ENCODE peak calls at places on chromosomes 3 and 15, in eight cellular contexts. W is cardiac muscle cell; U is right cardiac atrium; O is kidney; X is NT2/D1; I is endodermal cell; P is left ventricle myocardium inferior; Q is naive thymus-derived CD4-positive, alpha-beta T cell. G is an unnamed sample. For H3K9me3, the result is how much of the 10 kb centered on the place peaks cover.

GRCh38 chr3:90221900-90222299 is 1114.5 kb downstream of the EPHA3 start:
- DNase-seq in W (no peak), U (no peak), O (no peak), X (no peak), I (no peak), P (no peak), Q (no peak), G (no peak)

GRCh38 chr15:30901889-30902288 is 1.8 kb upstream of the FAN1 start:
- DNase-seq in W (no peak), U (no peak), O (no peak), X (no peak), I (no peak), P (no peak), Q (no peak), G (no peak)

GRCh38 chr3:156511987-156512677 is 42.8 kb downstream of the SSR3 start:
- DNase-seq in W (no peak), U (no peak), O (no peak), X (no peak), I (no peak), P (no peak), Q (no peak), G (no peak)

GRCh38 chr15:100783296-100783695 is 96.3 kb upstream of the ALDH1A3 start:
- DNase-seq in W (no peak), U (no peak), O (no peak), X (no peak), I (peak), P (no peak), Q (no peak), G (no peak)

GRCh38 chr15:90571063-90571541 is 41.4 kb downstream of the CRTC3 start:
- DNase-seq in W (no peak), U (peak), O (no peak), X (no peak), I (no peak), P (peak), Q (no peak), G (peak)

GRCh38 chr3:34312684-34313083 is 514.3 kb downstream of the PDCD6IP start:
- DNase-seq in W (no peak), U (no peak), O (no peak), X (no peak), I (peak), P (no peak), Q (no peak), G (no peak)

GRCh38 chr3:48299746-48300361 is 33.6 kb downstream of the SPINK8 start:
- DNase-seq in W (no peak), U (no peak), O (no peak), X (no peak), I (no peak), P (no peak), Q (no peak), G (no peak)

GRCh38 chr3:159260049-159260662 is 458.3 kb downstream of the MFSD1 start:
- DNase-seq in W (peak), U (peak), O (no peak), X (peak), I (peak), P (no peak), Q (no peak), G (peak)

GRCh38 chr3:141368062-141368924 is at the start of gene ZBTB38:
- DNase-seq in W (peak), U (peak), O (peak), X (peak), I (peak), P (peak), Q (peak), G (peak)

GRCh38 chr3:107838196-107838595 is 252.6 kb downstream of the CD47 start:
- DNase-seq in W (no peak), U (no peak), O (no peak), X (no peak), I (no peak), P (no peak), Q (no peak), G (no peak)

GRCh38 chr3:48927928-48928327 is 9.3 kb downstream of the ARIH2 start:
- DNase-seq in W (no peak), U (no peak), O (no peak), X (no peak), I (no peak), P (no peak), Q (no peak), G (no peak)

GRCh38 chr15:90959028-90959595 is 4.4 kb downstream of the RCCD1 start:
- DNase-seq in W (no peak), U (no peak), O (peak), X (no peak), I (no peak), P (no peak), Q (no peak), G (no peak)

GRCh38 chr3:31462050-31462569 is 70.6 kb upstream of the STT3B start:
- DNase-seq in W (no peak), U (no peak), O (no peak), X (no peak), I (peak), P (no peak), Q (no peak), G (no peak)

GRCh38 chr15:94930441-94930840 is 699.1 kb downstream of the MCTP2 start:
- DNase-seq in W (no peak), U (no peak), O (no peak), X (no peak), I (no peak), P (no peak), Q (no peak), G (no peak)

GRCh38 chr3:56926513-56927282 is 124.9 kb upstream of the ARHGEF3 start:
- DNase-seq in W (no peak), U (no peak), O (no peak), X (no peak), I (no peak), P (no peak), Q (no peak), G (no peak)

GRCh38 chr3:71584216-71585061 is 911 bp upstream of the FOXP1 start:
- DNase-seq in W (peak), U (peak), O (peak), X (peak), I (peak), P (peak), Q (peak), G (peak)

GRCh38 chr3:42501681-42502428 is 588 bp upstream of the VIPR1 start:
- DNase-seq in W (peak), U (peak), O (peak), X (no peak), I (peak), P (peak), Q (peak), G (no peak)
- H3K4me3 ChIP-seq in W (peak), U (peak), O (peak), X (peak), I (peak), P (peak), Q (peak), G (no peak)

GRCh38 chr15:86493884-86494283 is 414.2 kb downstream of the AGBL1 start:
- DNase-seq in W (no peak), U (no peak), O (no peak), X (no peak), I (no peak), P (no peak), Q (no peak), G (no peak)

GRCh38 chr15:86494475-86494874 is 414.8 kb downstream of the AGBL1 start:
- DNase-seq in W (no peak), U (no peak), O (no peak), X (no peak), I (no peak), P (no peak), Q (no peak), G (no peak)

GRCh38 chr15:86489992-86490391 is 410.3 kb downstream of the AGBL1 start:
- DNase-seq in W (peak), U (no peak), O (no peak), X (no peak), I (peak), P (no peak), Q (no peak), G (no peak)

GRCh38 chr15:86491118-86491517 is 411.4 kb downstream of the AGBL1 start:
- DNase-seq in W (no peak), U (no peak), O (no peak), X (no peak), I (no peak), P (no peak), Q (no peak), G (no peak)
- H3K9me3 ChIP-seq in W (under half), U (under half), O (under half), X (under half), I (under half), P (under half), Q (under half), G (under half)

GRCh38 chr3:11545186-11545851 is 98.4 kb downstream of the VGLL4 start:
- DNase-seq in W (no peak), U (peak), O (no peak), X (no peak), I (peak), P (no peak), Q (no peak), G (no peak)

GRCh38 chr3:11543141-11543947 is 100.4 kb downstream of the VGLL4 start:
- DNase-seq in W (no peak), U (no peak), O (no peak), X (no peak), I (no peak), P (no peak), Q (no peak), G (no peak)

GRCh38 chr3:11542551-11542950 is 101.2 kb downstream of the VGLL4 start:
- DNase-seq in W (no peak), U (no peak), O (no peak), X (no peak), I (no peak), P (no peak), Q (no peak), G (no peak)

GRCh38 chr3:11544413-11545181 is 99.1 kb downstream of the VGLL4 start:
- DNase-seq in W (peak), U (peak), O (no peak), X (no peak), I (peak), P (no peak), Q (no peak), G (no peak)

GRCh38 chr3:11543948-11544387 is 99.7 kb downstream of the VGLL4 start:
- DNase-seq in W (no peak), U (no peak), O (no peak), X (no peak), I (no peak), P (no peak), Q (no peak), G (no peak)
- H3K4me3 ChIP-seq in W (no peak), U (no peak), O (no peak), X (no peak), I (no peak), P (no peak), Q (no peak), G (no peak)

DNA sequence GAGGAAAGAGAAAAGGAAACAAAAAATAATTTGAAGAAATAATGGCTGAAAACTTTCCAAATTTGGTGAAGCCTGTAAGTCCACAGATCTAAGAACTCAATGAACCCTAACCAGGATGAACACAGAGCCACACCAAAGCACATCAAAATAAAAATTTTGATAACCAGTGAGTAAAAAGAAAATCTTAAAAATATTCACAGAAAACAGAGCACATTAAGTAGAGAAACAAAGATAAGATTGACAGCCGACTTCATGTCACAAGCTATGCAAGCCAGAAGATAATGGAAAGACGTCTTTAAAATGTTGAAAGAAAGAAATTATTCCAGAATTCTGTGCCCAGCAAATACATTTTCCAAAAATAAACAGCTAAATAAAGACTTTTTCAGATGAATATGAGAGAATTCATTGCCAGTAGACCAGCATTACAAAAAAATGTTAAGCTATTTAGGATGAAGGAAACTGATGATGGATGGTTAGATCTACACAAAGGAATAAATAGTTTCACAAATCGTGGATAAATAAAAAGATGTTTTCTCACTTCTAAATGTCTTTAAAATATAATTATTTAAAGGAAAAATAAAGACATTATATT is 140.2 kb upstream of the SKOR1 start:
- DNase-seq in W (peak), U (no peak), O (no peak), X (peak), I (no peak), P (no peak), Q (no peak), G (no peak)
- H3K9me3 ChIP-seq in W (under half), U (under half), O (under half), X (under half), I (under half), P (under half), Q (under half), G (under half)

GRCh38 chr15:37109151-37109912 is 9.0 kb upstream of the MEIS2 start:
- DNase-seq in W (no peak), U (peak), O (no peak), X (no peak), I (peak), P (no peak), Q (no peak), G (no peak)

GRCh38 chr15:37106490-37107001 is 6.2 kb upstream of the MEIS2 start:
- DNase-seq in W (peak), U (peak), O (peak), X (no peak), I (peak), P (peak), Q (no peak), G (no peak)

GRCh38 chr15:37108725-37109124 is 8.4 kb upstream of the MEIS2 start:
- DNase-seq in W (no peak), U (no peak), O (no peak), X (no peak), I (no peak), P (no peak), Q (no peak), G (no peak)

GRCh38 chr15:37107071-37107753 is 6.9 kb upstream of the MEIS2 start:
- DNase-seq in W (no peak), U (peak), O (peak), X (no peak), I (peak), P (no peak), Q (no peak), G (no peak)

GRCh38 chr15:37107754-37108724 is 7.7 kb upstream of the MEIS2 start:
- DNase-seq in W (no peak), U (no peak), O (no peak), X (no peak), I (no peak), P (no peak), Q (no peak), G (no peak)
- H3K4me3 ChIP-seq in W (peak), U (no peak), O (peak), X (no peak), I (peak), P (peak), Q (no peak), G (no peak)

GRCh38 chr3:197239857-197240256 is 58.6 kb downstream of the DLG1 start:
- DNase-seq in W (no peak), U (no peak), O (no peak), X (no peak), I (no peak), P (no peak), Q (no peak), G (no peak)

GRCh38 chr3:197236362-197236761 is 62.0 kb downstream of the DLG1 start:
- DNase-seq in W (no peak), U (no peak), O (no peak), X (no peak), I (no peak), P (no peak), Q (no peak), G (no peak)

GRCh38 chr3:197241173-197241572 is 57.2 kb downstream of the DLG1 start:
- DNase-seq in W (no peak), U (no peak), O (no peak), X (no peak), I (no peak), P (no peak), Q (no peak), G (no peak)

GRCh38 chr3:197237897-197238296 is 60.5 kb downstream of the DLG1 start:
- DNase-seq in W (no peak), U (no peak), O (no peak), X (no peak), I (no peak), P (no peak), Q (no peak), G (no peak)

GRCh38 chr3:197238842-197239241 is 59.6 kb downstream of the DLG1 start:
- DNase-seq in W (no peak), U (no peak), O (no peak), X (no peak), I (no peak), P (no peak), Q (no peak), G (no peak)
- H3K9me3 ChIP-seq in W (under half), U (under half), O (under half), X (under half), I (half or more), P (half or more), Q (under half), G (under half)

GRCh38 chr15:48693474-48693873 is 48.0 kb upstream of the FBN1 start:
- DNase-seq in W (no peak), U (no peak), O (no peak), X (no peak), I (no peak), P (no peak), Q (no peak), G (peak)
- H3K4me3 ChIP-seq in W (no peak), U (no peak), O (no peak), X (no peak), I (no peak), P (no peak), Q (no peak), G (no peak)

DNA sequence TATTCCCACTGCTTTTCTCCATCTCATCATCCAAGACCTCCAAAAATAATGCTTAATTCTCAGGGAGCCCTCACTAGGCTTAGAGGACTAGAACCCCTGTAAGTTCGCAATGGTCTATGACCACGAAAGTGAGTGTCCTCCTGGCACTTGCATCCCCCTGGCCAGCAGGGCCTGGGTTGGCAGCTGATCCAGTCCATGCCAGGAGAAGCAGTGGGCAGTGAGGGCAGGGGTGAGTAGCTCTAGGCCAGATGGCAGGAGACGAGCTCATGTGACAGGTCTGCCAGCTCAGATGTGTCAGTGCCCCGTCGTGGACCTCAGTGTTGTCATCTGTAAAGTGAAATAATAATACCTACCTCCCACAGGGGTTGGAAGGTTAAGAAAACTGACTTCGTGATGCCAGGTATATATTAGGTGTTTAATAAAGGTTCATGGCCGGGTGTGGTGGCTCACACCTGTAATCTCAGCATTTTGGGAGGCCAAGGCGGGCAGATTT is 11.1 kb downstream of the GP5 start:
- DNase-seq in W (no peak), U (no peak), O (no peak), X (no peak), I (no peak), P (no peak), Q (no peak), G (no peak)
- H3K9me3 ChIP-seq in W (under half), U (under half), O (under half), X (under half), I (under half), P (under half), Q (under half), G (under half)